ENCODE peak calls at places on chromosomes 2 and 18, in five cellular contexts. H is IMR-90, O is adrenal gland, V is uterus, K is A549. Q is an unnamed sample.

GRCh38 chr2:42928692-42929576 is 136.6 kb upstream of the HAAO start:
- DNase-seq in V (no peak), K (peak), O (no peak), H (peak), Q (peak)

GRCh38 chr2:64348386-64349142 is 105.4 kb upstream of the LGALSL start:
- DNase-seq in K (no peak), V (no peak), H (peak), O (peak), Q (no peak)

GRCh38 chr2:53424902-53425301 is 342.7 kb upstream of the CHAC2 start:
- DNase-seq in V (no peak), H (no peak), O (no peak), K (no peak), Q (no peak)

GRCh38 chr2:149160701-149161217 is 122.3 kb downstream of the LYPD6B start:
- DNase-seq in H (no peak), O (no peak), V (no peak), K (no peak), Q (no peak)

GRCh38 chr2:86094229-86094628 is 11.5 kb downstream of the POLR1A start:
- DNase-seq in O (no peak), H (no peak), K (no peak), V (no peak), Q (no peak)

GRCh38 chr2:209423562-209424541 is at the start of gene MAP2:
- DNase-seq in K (peak), V (peak), O (peak), H (peak), Q (peak)

GRCh38 chr2:152580722-152581121 is 136.5 kb downstream of the PRPF40A start:
- DNase-seq in K (no peak), O (peak), V (no peak), H (no peak), Q (peak)

GRCh38 chr2:170229744-170230143 is 51.8 kb downstream of the MYO3B start:
- DNase-seq in H (peak), V (no peak), K (no peak), O (no peak), Q (peak)

GRCh38 chr2:33256162-33256755 is 220.2 kb upstream of the RASGRP3 start:
- DNase-seq in O (no peak), V (no peak), H (no peak), K (no peak), Q (no peak)

GRCh38 chr2:12584337-12584736 is 132.4 kb upstream of the TRIB2 start:
- DNase-seq in K (no peak), V (no peak), O (no peak), H (no peak), Q (no peak)

GRCh38 chr18:78639597-78639950 is 340.0 kb upstream of the SALL3 start:
- DNase-seq in O (no peak), V (no peak), K (no peak), H (no peak), Q (no peak)

GRCh38 chr18:11040823-11041712 is 108.3 kb downstream of the PIEZO2 start:
- DNase-seq in O (peak), H (peak), K (peak), V (no peak), Q (peak)

GRCh38 chr2:12931211-12931844 is 214.6 kb downstream of the TRIB2 start:
- DNase-seq in O (peak), V (no peak), K (peak), H (peak), Q (no peak)

GRCh38 chr2:120709608-120710041 is 26.0 kb upstream of the GLI2 start:
- DNase-seq in K (no peak), O (no peak), V (no peak), H (no peak), Q (no peak)

GRCh38 chr2:241217320-241218031 is 29.0 kb downstream of the ANO7 start:
- DNase-seq in H (peak), K (peak), V (peak), O (peak), Q (peak)

GRCh38 chr18:34031810-34032209 is 192.9 kb downstream of the NOL4 start:
- DNase-seq in O (no peak), V (no peak), K (no peak), H (no peak), Q (no peak)

GRCh38 chr2:27776097-27776496 is 4.6 kb downstream of the MRPL33 start:
- DNase-seq in O (peak), K (no peak), V (peak), H (peak), Q (no peak)

GRCh38 chr2:27772804-27773203 is 1.3 kb downstream of the MRPL33 start:
- DNase-seq in V (no peak), K (no peak), O (no peak), H (peak), Q (no peak)

GRCh38 chr2:27771548-27772335 is at the start of gene MRPL33:
- DNase-seq in K (peak), V (peak), O (peak), H (peak), Q (peak)

GRCh38 chr2:27776696-27777095 is 5.2 kb downstream of the MRPL33 start:
- DNase-seq in V (no peak), O (no peak), K (no peak), H (no peak), Q (no peak)

DNA sequence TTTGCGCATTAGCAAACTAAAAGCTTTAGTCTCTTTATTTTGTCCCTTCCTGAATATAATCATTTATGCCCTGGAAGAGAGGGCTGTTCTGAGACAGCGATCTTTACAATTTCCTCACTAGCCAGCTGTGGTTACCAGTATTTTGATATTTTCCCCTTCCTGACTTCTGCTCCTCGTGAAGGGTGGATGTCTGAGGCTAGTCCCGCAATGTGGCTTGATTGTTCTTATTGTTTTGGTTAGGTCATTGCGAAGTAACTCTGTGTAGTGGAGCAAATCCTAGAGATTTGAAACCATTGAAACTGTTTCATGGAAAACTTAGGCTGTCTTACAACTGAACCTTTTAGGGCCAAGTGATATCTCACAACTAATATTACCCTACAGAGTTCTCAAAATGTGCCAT is 2.4 kb downstream of the MRPL33 start:
- DNase-seq in V (no peak), K (no peak), H (no peak), O (no peak), Q (no peak)
- TF ChIP-seq POLR2A in V (no peak), K (no peak), H (no peak), O (no peak), Q (no peak)

DNA sequence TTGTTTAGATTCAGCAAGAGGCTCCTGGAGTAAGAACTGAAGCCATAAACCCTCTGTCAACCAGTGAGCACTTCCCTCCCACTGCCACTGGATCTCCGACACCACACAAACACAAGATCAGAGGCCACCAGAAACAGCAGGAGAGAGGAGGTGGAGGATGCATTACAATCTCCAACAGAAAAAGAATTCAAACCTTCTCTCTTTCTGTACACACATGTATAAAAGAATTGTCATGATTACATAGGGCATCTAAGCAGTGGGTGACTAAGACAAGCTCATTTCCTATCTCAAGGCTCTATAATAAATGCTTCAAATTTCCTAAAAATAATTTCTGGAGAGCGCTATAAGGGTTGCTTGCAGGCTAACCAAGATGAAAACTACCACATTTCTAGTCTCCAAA is 27.1 kb downstream of the TBC1D8 start:
- DNase-seq in H (peak), V (no peak), O (no peak), K (no peak), Q (no peak)
- TF ChIP-seq POLR2A in H (no peak), V (no peak), O (no peak), K (no peak), Q (no peak)

DNA sequence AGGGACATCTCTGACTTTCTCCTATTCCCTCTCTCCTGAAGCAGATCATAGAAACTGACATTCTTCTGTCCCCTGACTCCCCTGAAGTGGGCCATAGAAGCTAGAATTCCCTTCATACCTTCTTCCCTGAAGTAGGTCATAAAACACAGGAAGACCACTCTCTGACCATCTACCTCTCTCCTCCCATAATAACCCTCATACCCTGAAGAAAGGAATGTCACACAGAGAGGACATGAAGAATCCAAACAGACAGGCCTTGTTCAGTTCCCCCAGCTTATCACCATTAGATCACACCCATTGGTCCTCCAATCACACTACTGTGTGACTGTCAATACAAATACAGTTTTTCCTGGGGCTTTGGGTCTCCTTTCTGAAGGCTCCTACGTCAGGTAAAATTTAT is 347.1 kb downstream of the DLGAP1 start:
- DNase-seq in V (no peak), H (no peak), O (no peak), K (no peak), Q (no peak)
- TF ChIP-seq POLR2A in V (no peak), H (no peak), O (no peak), K (no peak), Q (no peak)

GRCh38 chr2:82790277-82791021 is 1668.6 kb downstream of the SUCLG1 start:
- DNase-seq in V (no peak), H (peak), K (peak), O (no peak), Q (no peak)
- TF ChIP-seq POLR2A in V (no peak), H (no peak), K (no peak), O (no peak), Q (no peak)

GRCh38 chr2:127128508-127128907 is 21.6 kb upstream of the BIN1 start:
- DNase-seq in O (peak), V (no peak), K (no peak), H (no peak), Q (no peak)
- TF ChIP-seq POLR2A in O (no peak), V (no peak), K (no peak), H (no peak), Q (no peak)

DNA sequence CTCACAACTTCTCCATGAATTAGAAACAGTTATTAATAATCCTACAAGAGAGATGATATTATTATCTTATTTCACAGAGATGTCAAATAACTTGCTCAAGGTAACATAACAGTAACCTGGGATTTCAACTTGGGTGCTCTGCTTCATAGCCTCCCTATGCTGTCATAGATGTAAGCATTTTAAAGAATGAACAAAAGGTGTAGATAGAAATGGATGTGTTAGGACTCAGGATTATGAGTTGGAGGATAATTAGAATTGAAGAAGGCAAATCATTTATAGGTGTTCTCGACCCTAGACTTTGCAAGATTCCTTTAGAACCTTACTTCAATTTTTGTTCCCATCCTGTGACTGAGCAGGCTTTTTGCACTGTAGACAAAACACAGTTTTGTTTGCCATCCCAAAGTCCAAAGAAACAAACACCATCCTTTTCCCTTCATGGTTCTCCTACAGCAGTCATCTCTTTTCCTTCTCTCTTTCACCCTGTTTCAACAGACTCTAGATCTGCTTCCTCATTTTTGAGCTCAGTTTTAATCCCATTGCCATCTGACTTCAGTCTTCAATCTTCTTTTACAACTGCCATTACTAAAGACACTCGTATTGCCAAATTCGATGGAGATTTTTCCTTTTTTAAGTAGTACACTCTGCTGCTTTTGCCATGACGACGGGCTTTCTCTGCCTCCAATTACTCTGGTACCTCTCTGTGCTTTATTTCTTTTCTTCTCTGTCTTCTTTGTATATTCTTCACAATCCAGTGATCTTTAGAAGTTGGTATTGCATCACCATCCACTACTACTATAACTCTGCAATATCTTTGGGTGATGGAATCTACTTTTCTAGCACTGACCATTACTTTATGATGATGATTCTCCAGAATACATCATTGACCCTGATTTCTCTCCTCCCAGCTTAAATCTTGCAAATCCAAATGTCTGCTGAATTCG is 4.5 kb downstream of the HNMT start:
- DNase-seq in O (no peak), V (no peak), K (no peak), H (no peak), Q (no peak)
- TF ChIP-seq POLR2A in O (no peak), V (no peak), K (no peak), H (no peak), Q (no peak)

GRCh38 chr2:230797515-230798495 is 66.9 kb upstream of the ITM2C start:
- DNase-seq in V (no peak), H (peak), K (no peak), O (no peak), Q (peak)
- TF ChIP-seq POLR2A in V (no peak), H (no peak), K (no peak), O (no peak), Q (no peak)

GRCh38 chr2:143128681-143129580 is at the start of gene ARHGAP15:
- DNase-seq in H (no peak), O (no peak), K (no peak), V (no peak), Q (peak)
- TF ChIP-seq POLR2A in H (no peak), O (no peak), K (no peak), V (no peak), Q (peak)

DNA sequence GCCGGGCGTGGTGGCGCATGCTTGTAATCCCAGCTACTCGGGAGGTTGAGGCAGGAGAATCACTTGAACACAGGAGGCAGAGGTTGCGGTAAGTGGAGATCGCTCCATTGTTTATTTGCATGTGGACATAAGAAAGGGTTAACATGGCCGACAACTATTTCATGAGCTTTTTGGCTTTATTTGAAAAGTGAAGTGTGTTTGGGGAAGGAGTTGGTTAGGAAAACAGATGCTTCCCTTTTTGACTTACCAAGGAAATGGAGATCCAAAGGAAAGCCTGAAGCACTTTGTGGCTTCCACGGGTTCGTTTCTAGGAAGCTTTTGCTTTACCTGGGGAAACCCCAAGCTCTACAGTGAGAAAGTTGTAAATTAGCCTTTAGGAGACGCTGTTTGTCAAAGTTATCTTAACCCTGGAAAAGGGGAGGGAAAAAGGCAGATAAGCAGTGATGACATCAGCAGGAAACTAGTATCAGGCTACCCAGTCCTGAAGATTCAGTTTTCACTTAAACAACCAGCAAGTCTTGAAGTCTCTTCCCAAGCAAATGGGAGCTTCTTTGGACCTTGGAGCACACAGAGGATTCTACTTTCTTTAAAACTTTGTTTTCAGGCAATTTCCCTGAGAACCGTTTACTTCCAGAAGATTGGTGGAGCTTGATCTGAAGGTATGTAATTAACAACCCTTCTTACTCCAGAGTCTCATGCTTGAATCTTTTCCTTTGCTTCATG is at the start of gene CASP10:
- DNase-seq in O (no peak), H (peak), K (peak), V (no peak), Q (peak)
- TF ChIP-seq POLR2A in O (peak), H (no peak), K (no peak), V (peak), Q (peak)

Q was measured in erythroblast.